ENCODE peak calls at places on chromosomes 7 and 10, in nine cellular contexts. X, F, R, W, I, S, G, L and B are unnamed samples.

GRCh38 chr7:46859963-46860475 is 721.9 kb downstream of the TNS3 start:
- DNase-seq in R (no peak), F (no peak), I (no peak), G (no peak), W (no peak), L (no peak), X (no peak), S (peak; percentile 32), B (no peak)

GRCh38 chr7:128827248-128827958 is 2.8 kb upstream of the FLNC start:
- DNase-seq in S (peak; percentile 62), X (peak; percentile 71), F (no peak), I (peak; percentile 87), R (no peak), G (no peak), W (no peak), L (no peak), B (no peak)

GRCh38 chr10:10821926-10822325 is 195.7 kb upstream of the CELF2 start:
- DNase-seq in W (no peak), X (no peak), G (no peak), R (peak; percentile 45), F (no peak), S (no peak), L (no peak), I (no peak), B (no peak)

GRCh38 chr10:131933016-131933694 is 32.3 kb downstream of the PPP2R2D start:
- DNase-seq in W (no peak), S (no peak), L (peak; percentile 22), I (peak; percentile 49), R (no peak), F (no peak), G (no peak), X (no peak), B (no peak)

GRCh38 chr7:30136339-30136738 is 1.6 kb downstream of the MTURN start:
- DNase-seq in I (no peak), L (no peak), R (no peak), W (no peak), F (no peak), S (no peak), X (no peak), G (peak; percentile 52), B (no peak)

GRCh38 chr7:141654551-141654950 is 47.4 kb downstream of the DENND11 start:
- DNase-seq in F (peak; percentile 33), I (no peak), L (peak; percentile 71), W (peak; percentile 35), X (peak; percentile 24), R (no peak), G (no peak), S (peak; percentile 73), B (no peak)

GRCh38 chr10:132065491-132066105 is at the start of gene JAKMIP3:
- DNase-seq in L (peak; percentile 32), I (peak; percentile 89), R (no peak), S (peak; percentile 50), G (peak; percentile 72), X (no peak), W (no peak), F (peak; percentile 91), B (peak; percentile 72)

GRCh38 chr7:23168111-23168885 is 13.6 kb upstream of the NUP42 start:
- DNase-seq in X (no peak), F (no peak), I (no peak), R (no peak), S (no peak), G (no peak), L (no peak), W (no peak), B (no peak)

GRCh38 chr10:29105516-29106215 is 183.2 kb upstream of the LYZL1 start:
- DNase-seq in S (no peak), X (no peak), G (no peak), F (peak; percentile 37), R (no peak), I (no peak), W (no peak), L (no peak), B (no peak)

GRCh38 chr10:48406204-48406603 is 99.7 kb downstream of the MAPK8 start:
- DNase-seq in S (no peak), W (peak; percentile 16), I (no peak), L (no peak), R (no peak), G (no peak), F (no peak), X (no peak), B (no peak)

GRCh38 chr10:123142701-123143161 is 5.2 kb upstream of the HMX2 start:
- DNase-seq in L (no peak), G (peak; percentile 71), S (no peak), X (no peak), R (peak; percentile 39), F (no peak), I (peak; percentile 57), W (no peak), B (no peak)

GRCh38 chr7:115094163-115094562 is 172.3 kb downstream of the MDFIC start:
- DNase-seq in X (no peak), R (no peak), G (no peak), F (no peak), W (no peak), S (no peak), L (no peak), I (no peak), B (no peak)

GRCh38 chr10:124210263-124210662 is 116.9 kb upstream of the CHST15 start:
- DNase-seq in L (no peak), I (no peak), F (no peak), G (peak; percentile 10), X (no peak), W (no peak), S (no peak), R (no peak), B (no peak)

GRCh38 chr7:79610301-79610700 is 156.8 kb upstream of the MAGI2 start:
- DNase-seq in F (no peak), G (no peak), I (no peak), R (no peak), L (no peak), W (no peak), S (no peak), X (no peak), B (no peak)

GRCh38 chr7:148883233-148884048 is 650 bp downstream of the EZH2 start:
- DNase-seq in S (peak; percentile 16), R (peak; percentile 64), I (peak; percentile 75), X (no peak), G (peak; percentile 71), L (peak; percentile 41), W (no peak), F (no peak), B (peak; percentile 72)

GRCh38 chr7:16421333-16422099 is at the start of gene CRPPA:
- DNase-seq in S (peak; percentile 21), F (no peak), X (no peak), L (peak; percentile 36), I (peak; percentile 72), R (peak; percentile 55), W (no peak), G (peak; percentile 71), B (no peak)

GRCh38 chr10:117164878-117165556 is 26.9 kb upstream of the VAX1 start:
- DNase-seq in G (peak; percentile 50), R (no peak), X (no peak), I (no peak), W (no peak), S (no peak), L (no peak), F (no peak), B (no peak)

GRCh38 chr10:117168135-117168674 is 29.1 kb upstream of the KCNK18 start:
- DNase-seq in G (peak; percentile 96), X (no peak), S (peak; percentile 13), I (peak; percentile 69), W (no peak), L (peak; percentile 60), F (no peak), R (peak; percentile 78), B (no peak)

GRCh38 chr10:117167346-117168134 is 29.5 kb upstream of the VAX1 start:
- DNase-seq in R (no peak), F (no peak), G (no peak), X (no peak), W (no peak), S (no peak), L (no peak), I (no peak), B (no peak)

GRCh38 chr10:117165557-117166419 is 27.7 kb upstream of the VAX1 start:
- DNase-seq in F (no peak), X (no peak), W (no peak), G (peak; percentile 87), R (peak; percentile 59), I (no peak), L (peak; percentile 29), S (peak; percentile 13), B (no peak)

DNA sequence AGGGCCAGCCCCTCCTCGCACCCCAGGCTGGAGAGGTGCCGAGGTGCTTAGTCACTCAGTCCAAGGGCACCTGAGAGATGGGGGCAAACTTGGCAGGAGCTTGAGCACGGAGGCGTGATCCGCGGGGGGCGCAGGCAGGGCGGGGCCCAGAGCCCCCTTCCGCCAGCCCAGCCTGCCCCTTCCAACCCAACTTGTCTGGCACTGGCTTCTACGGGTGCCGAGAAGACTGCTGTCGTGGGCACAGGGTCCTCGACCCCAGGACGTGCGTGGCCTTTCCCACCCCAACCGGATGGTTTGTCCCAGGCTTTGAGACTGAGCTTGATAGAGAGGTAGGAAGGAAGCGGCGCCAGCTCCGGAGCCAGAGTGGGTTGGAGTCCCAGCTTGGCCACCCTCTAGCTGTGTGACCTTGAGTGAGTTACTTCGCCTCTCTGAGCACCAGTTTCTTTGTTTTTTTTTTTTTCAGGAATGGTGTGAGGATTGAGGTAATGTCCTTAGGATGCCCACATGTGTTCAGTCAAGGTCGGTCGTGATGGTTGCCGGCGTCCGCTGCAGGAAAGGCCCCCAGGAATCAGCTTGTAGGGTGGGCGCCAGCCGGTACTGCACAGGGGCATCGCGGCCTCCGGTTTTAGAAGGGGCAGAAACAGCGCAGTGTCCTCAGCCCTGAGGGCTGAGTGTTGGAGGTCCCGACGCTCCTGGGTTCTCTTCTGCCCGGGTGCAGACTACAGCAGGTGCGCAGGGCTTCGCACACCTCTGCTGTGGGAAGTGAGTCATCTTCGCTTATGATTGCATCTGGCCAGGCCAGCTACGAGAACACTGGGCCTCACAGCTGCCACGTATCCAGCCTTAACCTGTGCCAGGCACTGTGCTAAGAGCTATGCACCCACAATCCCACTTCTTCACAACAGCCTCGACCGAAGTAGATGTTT is 28.6 kb upstream of the VAX1 start:
- DNase-seq in S (no peak), I (no peak), L (no peak), F (no peak), X (no peak), R (no peak), G (no peak), W (no peak), B (no peak)
- H3K27ac ChIP-seq in S (no peak overlapping the region), I (no peak overlapping the region), L (no peak overlapping the region), F (no peak overlapping the region), X (no peak overlapping the region), R (no peak overlapping the region), G (no peak overlapping the region), W (no peak overlapping the region), B (no peak overlapping the region)

GRCh38 chr7:44307301-44307900 is 18.0 kb downstream of the CAMK2B start:
- DNase-seq in S (no peak), G (peak; percentile 49), F (no peak), X (no peak), L (no peak), R (no peak), I (no peak), W (peak; percentile 41), B (peak; percentile 50)
- TF ChIP-seq CTCF in S (peak; percentile 49), G (peak; percentile 59), F (peak; percentile 43), X (no peak), L (no peak), R (no peak), I (no peak), W (no peak), B (no peak)

GRCh38 chr7:40471891-40472290 is 337.1 kb downstream of the SUGCT start:
- DNase-seq in L (no peak), W (no peak), S (no peak), I (no peak), G (no peak), X (no peak), F (no peak), R (no peak), B (no peak)
- H3K4me3 ChIP-seq in L (no peak overlapping the region), W (no peak overlapping the region), S (no peak overlapping the region), I (no peak overlapping the region), G (no peak overlapping the region), X (no peak overlapping the region), F (no peak overlapping the region), R (no peak overlapping the region), B (no peak overlapping the region)

GRCh38 chr10:24891823-24892222 is 60.6 kb downstream of the PRTFDC1 start:
- DNase-seq in X (no peak), G (no peak), L (no peak), R (no peak), S (no peak), F (peak; percentile 72), W (no peak), I (no peak), B (no peak)
- H3K27ac ChIP-seq in X (no peak overlapping the region), G (no peak overlapping the region), L (no peak overlapping the region), R (no peak overlapping the region), S (no peak overlapping the region), F (no peak overlapping the region), W (no peak overlapping the region), I (no peak overlapping the region), B (no peak overlapping the region)